ENCODE peak calls at places on chromosomes 5 and 9, in nine cellular contexts. K is fibroblast of pulmonary artery; W is lower leg skin; S is A549; X is GM12865; Y is OCI-LY7; O is AG10803; J is activated CD8-positive, alpha-beta T cell treated with anti-CD3 and anti-CD28 coated beads for 36 hours; Q is GM23338. N is an unnamed sample.

GRCh38 chr9:134460904-134461303 is 134.6 kb downstream of the RXRA start:
- DNase-seq in K (no peak), W (no peak), S (no peak), X (no peak), Y (no peak), O (no peak), J (no peak), Q (no peak), N (no peak)

GRCh38 chr5:96120120-96120519 is 158.5 kb upstream of the ELL2 start:
- DNase-seq in K (peak; percentile 20), W (no peak), S (no peak), X (no peak), Y (no peak), O (no peak), J (no peak), Q (no peak), N (no peak)

GRCh38 chr9:131562032-131562959 is 17.0 kb downstream of the PRRT1B start:
- DNase-seq in K (peak; percentile 53), W (no peak), S (no peak), X (no peak), Y (no peak), O (no peak), J (no peak), Q (peak; percentile 58), N (no peak)

GRCh38 chr5:38515648-38516047 is 40.8 kb downstream of the LIFR start:
- DNase-seq in K (peak; percentile 58), W (no peak), S (no peak), X (no peak), Y (no peak), O (peak; percentile 43), J (no peak), Q (no peak), N (no peak)

GRCh38 chr9:79215819-79216218 is 355.9 kb upstream of the TLE4 start:
- DNase-seq in K (peak; percentile 6), W (no peak), S (no peak), X (no peak), Y (no peak), O (peak; percentile 40), J (no peak), Q (no peak), N (no peak)

GRCh38 chr5:17219006-17219422 is 1.6 kb downstream of the BASP1 start:
- DNase-seq in K (peak; percentile 22), W (no peak), S (peak; percentile 55), X (peak; percentile 48), Y (peak; percentile 67), O (no peak), J (no peak), Q (peak; percentile 80), N (peak; percentile 53)

GRCh38 chr5:78328585-78329173 is 31.7 kb upstream of the SCAMP1 start:
- DNase-seq in K (peak; percentile 66), W (no peak), S (no peak), X (no peak), Y (no peak), O (peak; percentile 54), J (no peak), Q (no peak), N (no peak)

GRCh38 chr9:14308751-14309140 is 5.2 kb downstream of the NFIB start:
- DNase-seq in K (no peak), W (no peak), S (no peak), X (no peak), Y (no peak), O (no peak), J (no peak), Q (no peak), N (no peak)

GRCh38 chr9:111895996-111896941 is at the start of gene UGCG:
- DNase-seq in K (peak; percentile 91), W (peak; percentile 97), S (peak; percentile 79), X (peak; percentile 94), Y (peak; percentile 91), O (peak; percentile 89), J (peak; percentile 88), Q (peak; percentile 90), N (peak; percentile 97)

GRCh38 chr9:82332774-82333152 is 344.2 kb downstream of the SPATA31D1 start:
- DNase-seq in K (no peak), W (no peak), S (no peak), X (no peak), Y (no peak), O (no peak), J (no peak), Q (no peak), N (no peak)

GRCh38 chr9:108053555-108054061 is 564.0 kb upstream of the KLF4 start:
- DNase-seq in K (peak; percentile 92), W (peak; percentile 95), S (no peak), X (no peak), Y (no peak), O (peak; percentile 76), J (no peak), Q (peak; percentile 1), N (no peak)

GRCh38 chr9:125989090-125989501 is 241.9 kb downstream of the PBX3 start:
- DNase-seq in K (no peak), W (peak; percentile 79), S (no peak), X (no peak), Y (no peak), O (no peak), J (no peak), Q (no peak), N (no peak)

GRCh38 chr9:99021512-99021911 is 77.8 kb downstream of the COL15A1 start:
- DNase-seq in K (no peak), W (no peak), S (no peak), X (no peak), Y (no peak), O (no peak), J (no peak), Q (no peak), N (no peak)

GRCh38 chr9:22415941-22416691 is 30.5 kb upstream of the DMRTA1 start:
- DNase-seq in K (no peak), W (no peak), S (no peak), X (no peak), Y (no peak), O (no peak), J (no peak), Q (no peak), N (no peak)

GRCh38 chr9:14585730-14586473 is 107.3 kb downstream of the ZDHHC21 start:
- DNase-seq in K (no peak), W (no peak), S (no peak), X (peak; percentile 90), Y (peak; percentile 8), O (no peak), J (peak; percentile 75), Q (no peak), N (peak; percentile 45)

GRCh38 chr5:932151-932627 is 39.5 kb downstream of the TRIP13 start:
- DNase-seq in K (no peak), W (peak; percentile 68), S (no peak), X (no peak), Y (no peak), O (no peak), J (no peak), Q (no peak), N (no peak)

GRCh38 chr9:2677927-2678889 is 39.1 kb upstream of the KCNV2 start:
- DNase-seq in K (no peak), W (no peak), S (no peak), X (no peak), Y (no peak), O (no peak), J (no peak), Q (no peak), N (no peak)

GRCh38 chr9:120904999-120905793 is 21.4 kb downstream of the TRAF1 start:
- DNase-seq in K (no peak), W (peak; percentile 74), S (no peak), X (peak; percentile 26), Y (peak; percentile 83), O (no peak), J (peak; percentile 69), Q (no peak), N (no peak)

GRCh38 chr5:31346896-31347557 is 153.5 kb downstream of the CDH6 start:
- DNase-seq in K (no peak), W (no peak), S (no peak), X (no peak), Y (no peak), O (no peak), J (no peak), Q (no peak), N (no peak)

GRCh38 chr5:161676109-161676508 is 9.4 kb upstream of the GABRA6 start:
- DNase-seq in K (no peak), W (no peak), S (no peak), X (peak; percentile 30), Y (peak; percentile 22), O (no peak), J (no peak), Q (peak; percentile 69), N (peak; percentile 11)
- TF ChIP-seq CTCF in K (no peak), W (no peak), S (no peak), X (peak; percentile 66), Y (peak; percentile 70), O (no peak), J (no peak), Q (peak; percentile 74), N (peak; percentile 6)

DNA sequence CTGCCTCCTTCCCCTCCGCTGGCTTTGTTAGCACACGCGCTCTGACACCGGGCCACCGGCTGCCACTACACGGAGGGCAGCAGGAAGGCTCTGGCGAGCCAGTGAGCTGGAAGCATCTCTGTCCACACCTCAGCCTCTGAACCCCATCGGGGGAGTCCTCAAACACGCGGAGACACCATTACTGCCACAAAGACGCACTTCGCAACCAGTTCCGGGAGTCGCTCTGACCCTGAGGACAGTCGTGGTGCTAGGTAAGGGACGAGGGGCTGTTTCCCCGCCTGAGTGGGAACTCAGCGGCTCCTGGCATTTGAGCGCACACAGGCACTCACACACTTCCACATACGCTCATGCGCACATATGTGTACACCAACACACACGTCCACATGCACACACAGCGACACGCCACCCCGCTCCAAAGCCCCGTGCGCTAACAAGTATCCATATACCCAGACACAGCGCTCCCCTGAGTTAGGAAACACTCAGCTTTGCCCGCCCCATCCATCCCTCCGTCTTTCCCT is 159.9 kb downstream of the C9orf152 start:
- DNase-seq in K (no peak), W (no peak), S (no peak), X (no peak), Y (peak; percentile 61), O (no peak), J (no peak), Q (no peak), N (peak; percentile 47)
- TF ChIP-seq CTCF in K (no peak), W (no peak), S (no peak), X (no peak), Y (no peak), O (no peak), J (no peak), Q (no peak), N (no peak)

GRCh38 chr9:91775708-91776028 is 174.4 kb downstream of the ROR2 start:
- DNase-seq in K (no peak), W (no peak), S (no peak), X (no peak), Y (no peak), O (no peak), J (no peak), Q (no peak), N (no peak)
- TF ChIP-seq CTCF in K (no peak), W (no peak), S (peak; percentile 35), X (no peak), Y (peak; percentile 41), O (no peak), J (peak; percentile 35), Q (peak; percentile 2), N (no peak)

DNA sequence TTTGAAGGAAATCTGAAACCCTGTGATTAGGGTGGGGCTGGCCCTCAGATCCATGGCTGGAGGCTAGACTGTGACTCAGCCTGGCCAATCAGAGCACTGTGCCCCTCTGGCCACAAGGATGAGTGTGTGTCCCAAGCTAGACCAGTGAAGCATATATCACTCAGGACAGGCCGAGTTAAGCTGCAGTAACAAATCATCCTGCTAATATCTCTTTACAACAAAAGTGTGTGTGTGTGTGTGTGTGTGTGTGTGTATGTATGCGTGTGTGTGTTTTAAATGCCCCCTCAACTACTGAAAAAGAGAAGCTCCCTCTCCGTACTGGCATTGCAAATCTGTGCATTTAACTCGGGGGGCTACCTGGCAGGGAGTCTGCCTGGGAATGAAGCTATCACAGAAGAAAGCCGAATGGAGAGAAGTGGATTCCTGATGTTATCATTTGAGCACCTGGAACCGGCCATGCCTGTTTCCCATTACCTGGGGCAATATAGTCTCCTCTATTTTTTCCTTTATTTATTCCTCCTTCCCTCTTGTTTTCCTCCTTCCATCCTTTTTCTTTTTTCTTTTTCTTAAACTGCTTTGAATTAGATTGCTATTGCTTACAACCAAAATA is 25.6 kb downstream of the STC2 start:
- DNase-seq in K (peak; percentile 43), W (no peak), S (peak; percentile 69), X (no peak), Y (no peak), O (peak; percentile 79), J (no peak), Q (peak; percentile 36), N (no peak)
- TF ChIP-seq CTCF in K (no peak), W (no peak), S (no peak), X (no peak), Y (no peak), O (peak; percentile 23), J (no peak), Q (no peak), N (no peak)